ENCODE peak calls at places on chromosomes 7 and 10, in five cellular contexts. J is neuronal stem cell, D is endodermal cell, U is Panc1, T is left lung. O is an unnamed sample. For H3K4me1, the result is how much of the 10 kb centered on the place peaks cover.

GRCh38 chr7:134702366-134703240 is 56.0 kb downstream of the BPGM start:
- DNase-seq in J (no peak), D (no peak), U (no peak), T (no peak), O (no peak)

GRCh38 chr7:111029574-111030357 is 61.2 kb upstream of the LRRN3 start:
- DNase-seq in J (no peak), D (no peak), U (no peak), T (no peak), O (no peak)

GRCh38 chr7:33237034-33237433 is 107.7 kb downstream of the BBS9 start:
- DNase-seq in J (no peak), D (no peak), U (no peak), T (no peak), O (no peak)

GRCh38 chr7:134755422-134756022 is 23.9 kb upstream of the CALD1 start:
- DNase-seq in J (no peak), D (no peak), U (no peak), T (no peak), O (no peak)

GRCh38 chr10:25083546-25084111 is 67.2 kb downstream of the THNSL1 start:
- DNase-seq in J (no peak), D (no peak), U (no peak), T (no peak), O (no peak)

GRCh38 chr7:140831724-140832123 is 93.0 kb downstream of the BRAF start:
- DNase-seq in J (no peak), D (no peak), U (no peak), T (no peak), O (no peak)

GRCh38 chr10:26438534-26439269 is 561 bp downstream of the APBB1IP start:
- DNase-seq in J (no peak), D (peak), U (no peak), T (peak), O (peak)

GRCh38 chr7:143300959-143301617 is 12.9 kb downstream of the CASP2 start:
- DNase-seq in J (no peak), D (no peak), U (no peak), T (no peak), O (no peak)

GRCh38 chr7:124887247-124887646 is 42.4 kb downstream of the POT1 start:
- DNase-seq in J (no peak), D (no peak), U (no peak), T (no peak), O (no peak)

GRCh38 chr10:75472685-75473084 is 41.3 kb downstream of the LRMDA start:
- DNase-seq in J (no peak), D (no peak), U (no peak), T (no peak), O (no peak)

GRCh38 chr7:85023066-85023687 is 163.7 kb downstream of the SEMA3D start:
- DNase-seq in J (peak), D (peak), U (no peak), T (no peak), O (no peak)

GRCh38 chr7:127107601-127108007 is 145.1 kb downstream of the GRM8 start:
- DNase-seq in J (peak), D (peak), U (peak), T (no peak), O (no peak)

GRCh38 chr7:157405914-157406810 is 69.4 kb downstream of the DNAJB6 start:
- DNase-seq in J (no peak), D (peak), U (no peak), T (no peak), O (no peak)

GRCh38 chr10:88897019-88897853 is 17.2 kb downstream of the STAMBPL1 start:
- DNase-seq in J (no peak), D (no peak), U (no peak), T (no peak), O (no peak)

GRCh38 chr10:46546591-46547330 is 9.7 kb downstream of the GPRIN2 start:
- DNase-seq in J (no peak), D (peak), U (no peak), T (peak), O (peak)

GRCh38 chr7:2632717-2633537 is 1.1 kb downstream of the TTYH3 start:
- DNase-seq in J (no peak), D (peak), U (no peak), T (peak), O (peak)

GRCh38 chr7:68691261-68692216 is 906.7 kb upstream of the AUTS2 start:
- DNase-seq in J (no peak), D (no peak), U (no peak), T (no peak), O (no peak)

GRCh38 chr10:91519899-91520514 is 109.9 kb downstream of the HECTD2 start:
- DNase-seq in J (no peak), D (no peak), U (no peak), T (no peak), O (no peak)

GRCh38 chr7:4021413-4021812 is 660.7 kb upstream of the FOXK1 start:
- DNase-seq in J (no peak), D (no peak), U (no peak), T (no peak), O (no peak)

GRCh38 chr7:28478661-28479060 is 66.3 kb downstream of the CREB5 start:
- DNase-seq in J (no peak), D (no peak), U (no peak), T (no peak), O (no peak)

GRCh38 chr10:22544325-22545068 is 169.9 kb downstream of the PIP4K2A start:
- DNase-seq in J (no peak), D (no peak), U (no peak), T (peak), O (peak)

GRCh38 chr7:148456351-148456750 is 134.2 kb upstream of the C7orf33 start:
- DNase-seq in J (no peak), D (peak), U (no peak), T (no peak), O (no peak)

GRCh38 chr7:102129636-102130370 is 156.9 kb upstream of the SH2B2 start:
- DNase-seq in J (no peak), D (no peak), U (no peak), T (no peak), O (no peak)

GRCh38 chr7:82926477-82926876 is 236.2 kb downstream of the PCLO start:
- DNase-seq in J (peak), D (no peak), U (no peak), T (no peak), O (no peak)

GRCh38 chr10:4103586-4103985 is 318.6 kb upstream of the KLF6 start:
- DNase-seq in J (no peak), D (no peak), U (no peak), T (no peak), O (no peak)

GRCh38 chr7:158812684-158813083 is 16.6 kb downstream of the ESYT2 start:
- DNase-seq in J (no peak), D (peak), U (no peak), T (no peak), O (no peak)

GRCh38 chr10:71638087-71638576 is 81.4 kb downstream of the C10orf105 start:
- DNase-seq in J (no peak), D (peak), U (no peak), T (peak), O (peak)

GRCh38 chr7:3301831-3302618 is 973 bp downstream of the SDK1 start:
- DNase-seq in J (peak), D (peak), U (peak), T (no peak), O (no peak)

GRCh38 chr7:90211391-90212148 is at the start of gene STEAP2:
- DNase-seq in J (peak), D (peak), U (peak), T (peak), O (peak)

GRCh38 chr10:104127411-104127810 is 5.4 kb downstream of the SFR1 start:
- DNase-seq in J (peak), D (peak), U (no peak), T (no peak), O (no peak)

GRCh38 chr10:72081210-72081609 is 7.1 kb downstream of the SPOCK2 start:
- DNase-seq in J (no peak), D (no peak), U (no peak), T (no peak), O (no peak)

GRCh38 chr7:7613210-7613609 is 27.3 kb upstream of the UMAD1 start:
- DNase-seq in J (no peak), D (no peak), U (no peak), T (no peak), O (no peak)

GRCh38 chr10:13977861-13978843 is 352.6 kb downstream of the FRMD4A start:
- DNase-seq in J (no peak), D (no peak), U (no peak), T (no peak), O (no peak)

GRCh38 chr7:155456772-155457543 is 971 bp upstream of the EN2 start:
- DNase-seq in J (no peak), D (peak), U (no peak), T (peak), O (no peak)

GRCh38 chr7:36871355-36871738 is 147.1 kb upstream of the AOAH start:
- DNase-seq in J (no peak), D (no peak), U (no peak), T (no peak), O (no peak)

GRCh38 chr10:50511512-50512213 is 112.1 kb downstream of the SGMS1 start:
- DNase-seq in J (no peak), D (no peak), U (no peak), T (no peak), O (no peak)

GRCh38 chr10:104328916-104329710 is 9.2 kb downstream of the ITPRIP start:
- DNase-seq in J (peak), D (peak), U (peak), T (peak), O (peak)

GRCh38 chr10:132464256-132465192 is 67.5 kb downstream of the PWWP2B start:
- DNase-seq in J (no peak), D (peak), U (no peak), T (no peak), O (peak)

GRCh38 chr10:132462463-132463332 is 65.7 kb downstream of the PWWP2B start:
- DNase-seq in J (no peak), D (peak), U (no peak), T (peak), O (peak)

GRCh38 chr10:132465193-132465888 is 68.3 kb downstream of the PWWP2B start:
- DNase-seq in J (no peak), D (peak), U (no peak), T (peak), O (peak)

GRCh38 chr10:132461683-132462231 is 64.8 kb downstream of the PWWP2B start:
- DNase-seq in J (no peak), D (peak), U (no peak), T (peak), O (peak)

GRCh38 chr10:132463333-132464255 is 66.6 kb downstream of the PWWP2B start:
- DNase-seq in J (no peak), D (peak), U (no peak), T (no peak), O (no peak)
- H3K4me1 ChIP-seq in J (under half), D (under half), U (under half), T (under half), O (under half)

DNA sequence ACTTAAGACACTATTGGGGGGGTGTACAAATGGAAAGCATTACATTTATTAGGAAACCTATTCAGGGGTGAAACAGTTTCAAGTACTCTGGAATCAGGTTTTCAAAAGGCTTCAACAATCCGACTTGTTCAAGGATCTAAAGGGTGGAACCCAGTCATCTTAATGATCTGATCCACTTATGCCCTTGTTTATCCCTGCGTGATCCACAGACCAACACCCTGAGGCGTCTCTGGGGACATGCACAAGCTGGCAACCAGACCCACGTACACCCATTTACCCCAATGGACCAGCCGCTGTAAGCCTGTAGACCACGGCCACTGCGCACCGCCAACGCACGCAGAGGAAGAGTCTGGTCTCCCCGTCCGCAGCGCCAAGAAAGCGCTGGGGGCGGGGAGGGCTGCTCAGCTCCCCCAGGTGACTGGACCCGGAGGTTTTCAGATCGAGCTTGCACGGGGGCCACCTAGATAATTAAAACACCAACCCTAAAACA is 13.4 kb downstream of the HNRNPF start:
- DNase-seq in J (no peak), D (no peak), U (no peak), T (peak), O (no peak)
- H3K4me1 ChIP-seq in J (under half), D (under half), U (under half), T (half or more), O (half or more)

DNA sequence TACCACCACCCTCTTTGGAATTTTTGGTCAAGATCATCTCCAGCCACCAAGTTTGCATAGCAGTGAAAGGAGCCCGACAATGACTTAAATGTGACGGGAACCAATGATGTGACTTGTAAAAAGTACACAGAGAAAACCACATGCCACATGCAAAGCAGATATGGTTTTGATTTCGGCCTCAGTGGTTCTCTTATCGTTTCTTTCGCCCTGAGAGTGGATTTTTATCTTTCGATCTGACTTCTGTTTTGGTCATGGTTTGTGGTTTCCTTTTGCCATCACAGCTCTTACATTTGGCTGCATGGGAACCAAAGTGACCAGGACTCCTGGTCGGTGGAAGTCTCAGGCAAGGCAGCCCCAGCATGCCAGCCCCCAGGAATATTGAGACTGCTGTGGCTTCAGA is 31.5 kb downstream of the TCF7L2 start:
- DNase-seq in J (no peak), D (no peak), U (no peak), T (no peak), O (no peak)
- H3K4me1 ChIP-seq in J (under half), D (under half), U (half or more), T (under half), O (under half)

GRCh38 chr10:48575901-48576300 is 29.0 kb downstream of the ARHGAP22 start:
- DNase-seq in J (no peak), D (peak), U (no peak), T (no peak), O (no peak)
- H3K4me1 ChIP-seq in J (under half), D (under half), U (under half), T (under half), O (under half)

GRCh38 chr7:30143748-30144251 is 9.0 kb downstream of the MTURN start:
- DNase-seq in J (no peak), D (no peak), U (no peak), T (no peak), O (no peak)

GRCh38 chr7:30139836-30140384 is 5.1 kb downstream of the MTURN start:
- DNase-seq in J (no peak), D (no peak), U (no peak), T (no peak), O (no peak)

GRCh38 chr7:30140456-30140855 is 5.7 kb downstream of the MTURN start:
- DNase-seq in J (no peak), D (no peak), U (no peak), T (no peak), O (no peak)

GRCh38 chr7:30142710-30143109 is 7.9 kb downstream of the MTURN start:
- DNase-seq in J (no peak), D (no peak), U (no peak), T (peak), O (peak)

GRCh38 chr7:30141405-30142045 is 6.7 kb downstream of the MTURN start:
- DNase-seq in J (no peak), D (no peak), U (no peak), T (no peak), O (no peak)
- H3K4me1 ChIP-seq in J (under half), D (under half), U (under half), T (under half), O (half or more)

GRCh38 chr10:55630491-55631056 is 730.5 kb downstream of the ZWINT start:
- DNase-seq in J (peak), D (peak), U (no peak), T (no peak), O (peak)

GRCh38 chr10:55631071-55631654 is 729.9 kb downstream of the ZWINT start:
- DNase-seq in J (peak), D (peak), U (no peak), T (peak), O (peak)

GRCh38 chr10:55627526-55628170 is 733.4 kb downstream of the ZWINT start:
- DNase-seq in J (peak), D (peak), U (no peak), T (no peak), O (peak)

GRCh38 chr10:55629792-55630490 is 731.1 kb downstream of the ZWINT start:
- DNase-seq in J (peak), D (peak), U (peak), T (no peak), O (no peak)

GRCh38 chr10:55628260-55628701 is 732.8 kb downstream of the ZWINT start:
- DNase-seq in J (peak), D (peak), U (no peak), T (no peak), O (peak)
- H3K4me1 ChIP-seq in J (under half), D (under half), U (under half), T (under half), O (under half)

DNA sequence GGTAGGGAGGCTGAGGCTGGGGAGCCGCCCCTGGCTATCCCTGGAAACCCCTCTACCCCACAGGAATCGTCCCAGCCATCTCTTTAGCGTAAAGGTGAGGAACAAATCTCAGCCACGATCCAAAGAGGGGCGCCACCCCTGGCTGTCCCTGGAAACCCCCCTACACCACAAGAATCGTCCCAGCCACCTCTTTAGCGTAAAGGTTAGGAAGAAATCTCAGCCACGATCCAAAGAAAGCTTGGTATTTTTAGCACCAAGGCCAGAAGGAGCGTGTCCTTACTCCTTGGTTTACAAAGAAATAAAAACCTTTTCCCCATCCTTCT is 757 bp upstream of the TSPAN14 start:
- DNase-seq in J (no peak), D (no peak), U (no peak), T (no peak), O (no peak)
- H3K4me1 ChIP-seq in J (under half), D (under half), U (under half), T (half or more), O (half or more)

DNA sequence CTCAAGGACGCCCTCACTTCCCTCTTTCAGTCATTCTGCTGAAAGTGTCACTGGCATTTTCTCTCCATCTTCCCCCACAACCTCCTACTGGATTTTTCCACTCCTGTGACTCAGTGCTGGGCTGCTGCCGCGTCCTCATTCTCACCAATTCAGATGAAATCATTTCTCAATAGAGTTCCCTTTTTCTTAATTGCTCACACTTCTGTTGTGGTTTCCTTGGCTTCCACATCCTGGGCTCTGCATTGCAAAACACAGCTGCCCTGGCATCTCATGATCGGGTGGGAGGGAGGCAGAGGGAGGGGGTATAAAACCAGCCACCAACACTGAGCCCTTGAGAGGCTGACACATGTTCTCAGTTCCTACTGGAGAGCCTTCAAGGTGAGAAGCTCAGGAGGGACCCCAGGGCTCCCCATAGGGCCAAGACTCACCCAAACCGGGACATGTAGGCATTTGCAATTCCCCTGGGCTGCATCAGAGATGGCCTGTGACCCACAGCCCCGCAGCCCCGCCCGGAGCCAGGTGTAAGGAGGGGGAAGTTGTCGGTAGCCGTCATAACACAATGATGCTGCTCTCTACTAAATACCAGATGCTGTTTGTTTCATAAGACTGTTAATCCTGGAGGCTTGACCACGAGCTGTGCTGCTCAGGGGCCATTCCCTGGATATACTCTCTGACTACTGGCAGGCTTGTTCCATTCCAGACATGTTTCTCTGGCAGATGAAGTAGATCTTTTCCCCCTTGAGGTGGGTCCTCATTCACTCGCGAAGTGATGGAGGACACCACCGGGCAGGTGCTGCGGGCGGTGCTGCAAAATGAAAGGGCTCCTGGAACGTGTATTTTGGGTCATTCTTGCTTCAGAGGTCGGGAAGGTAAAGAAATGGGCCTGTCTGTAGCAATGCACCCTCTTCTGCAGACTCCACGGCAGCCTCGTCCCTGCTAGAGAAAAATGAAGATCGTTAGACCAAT is 61.3 kb downstream of the MKI67 start:
- DNase-seq in J (no peak), D (no peak), U (no peak), T (peak), O (peak)
- H3K4me1 ChIP-seq in J (under half), D (under half), U (under half), T (half or more), O (under half)

GRCh38 chr7:105000190-105000589 is 13.8 kb upstream of the KMT2E start:
- DNase-seq in J (no peak), D (no peak), U (no peak), T (no peak), O (no peak)

GRCh38 chr7:105003875-105004510 is 10.0 kb upstream of the KMT2E start:
- DNase-seq in J (no peak), D (no peak), U (no peak), T (no peak), O (no peak)

GRCh38 chr7:105000927-105001336 is 13.1 kb upstream of the KMT2E start:
- DNase-seq in J (no peak), D (peak), U (no peak), T (no peak), O (no peak)

GRCh38 chr7:105003275-105003674 is 10.7 kb upstream of the KMT2E start:
- DNase-seq in J (no peak), D (no peak), U (no peak), T (peak), O (no peak)

GRCh38 chr7:105001652-105002184 is 12.3 kb upstream of the KMT2E start:
- DNase-seq in J (no peak), D (no peak), U (no peak), T (no peak), O (no peak)
- H3K4me1 ChIP-seq in J (under half), D (under half), U (under half), T (half or more), O (half or more)

O was measured in lower lobe of right lung.